ENCODE peak calls at places on chromosome X, in nine cellular contexts. W is PC-3; F is right cardiac atrium; N is CD4-positive, alpha-beta T cell; I is upper lobe of right lung; M is breast epithelium; Q is suprapubic skin; Z is left ventricle myocardium inferior; U is neural progenitor cell. C is an unnamed sample. For H3K27me3, the result is how much of the 10 kb centered on the place peaks cover.

GRCh38 chrX:17592117-17592516 is 145.2 kb upstream of the SCML1 start:
- DNase-seq in F (no peak), I (no peak), U (no peak), Z (no peak), N (no peak), W (peak), M (no peak), Q (no peak), C (no peak)

GRCh38 chrX:129925305-129926092 is 19.5 kb downstream of the UTP14A start:
- DNase-seq in M (peak), Z (peak), W (peak), U (peak), N (peak), F (peak), Q (peak), I (peak), C (peak)

GRCh38 chrX:136856527-136856926 is 24.0 kb downstream of the RBMX start:
- DNase-seq in N (no peak), I (no peak), U (no peak), Q (no peak), M (no peak), F (no peak), W (no peak), Z (no peak), C (no peak)

GRCh38 chrX:138865093-138865649 is 153.7 kb upstream of the FGF13 start:
- DNase-seq in W (no peak), F (no peak), I (no peak), N (no peak), U (no peak), M (no peak), Q (no peak), Z (no peak), C (no peak)

GRCh38 chrX:100659431-100660137 is 15.6 kb downstream of the SRPX2 start:
- DNase-seq in F (no peak), Z (no peak), I (no peak), Q (no peak), W (no peak), N (no peak), U (no peak), M (no peak), C (no peak)

GRCh38 chrX:141175786-141176185 is 1.1 kb downstream of the LDOC1 start:
- DNase-seq in F (no peak), U (no peak), W (peak), M (no peak), N (no peak), Q (no peak), I (no peak), Z (no peak), C (no peak)

GRCh38 chrX:46572295-46572936 is 1.1 kb upstream of the CHST7 start:
- DNase-seq in U (no peak), Z (no peak), W (no peak), M (no peak), I (no peak), Q (no peak), F (no peak), N (no peak), C (no peak)

GRCh38 chrX:21972046-21972445 is 31.5 kb downstream of the SMS start:
- DNase-seq in U (no peak), Q (no peak), W (no peak), I (no peak), M (no peak), F (no peak), N (no peak), Z (no peak), C (no peak)

GRCh38 chrX:41250867-41251266 is 83.1 kb upstream of the DDX3X start:
- DNase-seq in N (no peak), W (no peak), Q (no peak), M (no peak), F (no peak), Z (no peak), U (no peak), I (no peak), C (no peak)

GRCh38 chrX:259692-260355 is 21.4 kb upstream of the PLCXD1 start:
- DNase-seq in U (peak), Q (peak), I (peak), Z (no peak), W (no peak), N (no peak), M (peak), F (no peak), C (no peak)

GRCh38 chrX:118807151-118808017 is 16.2 kb upstream of the ZCCHC12 start:
- DNase-seq in F (no peak), W (peak), U (peak), Q (no peak), M (no peak), Z (peak), I (no peak), N (peak), C (no peak)

GRCh38 chrX:153592966-153593688 is 5.8 kb downstream of the CCNQ start:
- DNase-seq in U (no peak), I (no peak), W (no peak), M (no peak), Q (no peak), N (no peak), Z (peak), F (peak), C (no peak)

GRCh38 chrX:149830192-149830873 is 48.6 kb downstream of the MAGEA9 start:
- DNase-seq in F (no peak), W (no peak), I (no peak), Q (no peak), M (no peak), U (peak), N (no peak), Z (no peak), C (no peak)

GRCh38 chrX:2690856-2691542 is at the start of gene CD99:
- DNase-seq in Q (peak), F (peak), M (peak), I (peak), U (peak), N (peak), W (peak), Z (peak), C (peak)
- H3K27me3 ChIP-seq in Q (under half), F (under half), M (under half), I (under half), U (under half), N (under half), W (under half), Z (under half), C (under half)

DNA sequence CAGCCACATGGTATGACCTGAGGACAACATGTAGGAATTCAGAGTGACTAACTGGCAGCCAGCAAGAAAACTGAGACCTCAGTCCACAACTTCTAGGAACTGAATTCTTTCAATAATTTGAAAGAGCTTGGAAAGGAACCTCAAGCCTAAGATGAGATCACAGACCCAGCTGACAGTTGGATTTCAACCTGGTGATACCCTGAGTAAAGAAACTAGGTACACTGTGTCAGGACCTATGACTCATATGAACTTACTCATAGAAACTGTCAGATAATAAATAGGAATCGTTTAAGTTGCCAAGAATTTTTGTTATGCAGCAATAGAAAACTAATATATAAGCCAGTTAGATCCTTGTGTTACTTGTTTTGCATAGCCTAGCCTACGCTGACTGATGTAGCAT is 102.4 kb upstream of the DCAF12L1 start:
- DNase-seq in W (peak), Z (no peak), N (no peak), M (no peak), I (no peak), Q (no peak), U (no peak), F (no peak), C (no peak)
- H3K27ac ChIP-seq in W (no peak), Z (no peak), N (no peak), M (no peak), I (no peak), Q (no peak), U (no peak), F (no peak), C (no peak)

GRCh38 chrX:14875624-14876023 is 2.4 kb downstream of the MOSPD2 start:
- DNase-seq in I (no peak), N (no peak), M (no peak), Z (no peak), F (no peak), Q (no peak), W (no peak), U (no peak), C (no peak)
- H3K27me3 ChIP-seq in I (under half), N (under half), M (under half), Z (under half), F (under half), Q (under half), W (under half), U (under half), C (under half)

DNA sequence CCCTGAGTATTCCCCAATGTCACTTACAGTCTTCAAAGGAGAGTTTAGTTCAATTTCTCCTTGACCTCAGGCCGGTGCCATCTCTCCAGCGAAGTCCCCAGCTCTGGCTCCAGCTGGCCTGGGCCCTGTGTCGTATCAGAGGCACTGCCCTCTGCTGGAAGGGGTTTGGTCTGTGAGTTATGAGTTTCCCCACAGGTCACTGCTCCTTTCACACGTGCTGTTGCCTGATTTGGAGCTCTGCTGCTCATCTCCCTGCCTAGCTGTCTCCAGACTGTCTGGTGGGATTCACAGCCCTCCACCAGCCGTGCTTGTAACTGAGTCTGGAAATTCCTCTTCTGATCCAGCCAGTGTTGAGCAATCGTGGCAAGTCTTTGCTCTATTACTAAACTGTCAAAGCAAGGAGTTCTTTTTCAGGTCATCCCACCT is at the start of gene RAP2C:
- DNase-seq in F (peak), Q (peak), M (peak), W (peak), U (peak), I (peak), N (peak), Z (peak), C (peak)
- H3K27ac ChIP-seq in F (peak), Q (peak), M (peak), W (peak), U (no peak), I (peak), N (peak), Z (peak), C (peak)

GRCh38 chrX:133359466-133359865 is 55.8 kb downstream of the GPC4 start:
- DNase-seq in I (no peak), N (no peak), Q (no peak), M (no peak), F (no peak), U (no peak), Z (no peak), W (no peak), C (no peak)
- H3K27me3 ChIP-seq in I (under half), N (under half), Q (under half), M (half or more), F (under half), U (under half), Z (under half), W (under half), C (under half)

GRCh38 chrX:39766085-39766726 is 331.6 kb downstream of the BCOR start:
- DNase-seq in F (no peak), U (no peak), M (no peak), Q (no peak), Z (no peak), W (no peak), N (no peak), I (no peak), C (no peak)
- H3K27ac ChIP-seq in F (no peak), U (no peak), M (no peak), Q (no peak), Z (no peak), W (no peak), N (peak), I (no peak), C (peak)

GRCh38 chrX:82528525-82528924 is 979.6 kb upstream of the POU3F4 start:
- DNase-seq in N (no peak), W (no peak), Z (no peak), U (no peak), I (no peak), F (no peak), M (no peak), Q (no peak), C (no peak)
- H3K27me3 ChIP-seq in N (under half), W (under half), Z (under half), U (under half), I (under half), F (under half), M (under half), Q (under half), C (under half)

GRCh38 chrX:9746148-9746880 is 19.3 kb downstream of the GPR143 start:
- DNase-seq in Q (no peak), M (no peak), N (no peak), Z (no peak), F (no peak), I (no peak), U (peak), W (peak), C (no peak)

GRCh38 chrX:9745417-9746115 is 20.1 kb downstream of the GPR143 start:
- DNase-seq in U (no peak), I (no peak), N (no peak), Q (no peak), Z (no peak), M (no peak), W (no peak), F (no peak), C (no peak)

GRCh38 chrX:9749141-9749540 is 16.5 kb downstream of the GPR143 start:
- DNase-seq in I (no peak), Q (no peak), F (no peak), N (no peak), Z (no peak), U (no peak), M (no peak), W (no peak), C (no peak)

DNA sequence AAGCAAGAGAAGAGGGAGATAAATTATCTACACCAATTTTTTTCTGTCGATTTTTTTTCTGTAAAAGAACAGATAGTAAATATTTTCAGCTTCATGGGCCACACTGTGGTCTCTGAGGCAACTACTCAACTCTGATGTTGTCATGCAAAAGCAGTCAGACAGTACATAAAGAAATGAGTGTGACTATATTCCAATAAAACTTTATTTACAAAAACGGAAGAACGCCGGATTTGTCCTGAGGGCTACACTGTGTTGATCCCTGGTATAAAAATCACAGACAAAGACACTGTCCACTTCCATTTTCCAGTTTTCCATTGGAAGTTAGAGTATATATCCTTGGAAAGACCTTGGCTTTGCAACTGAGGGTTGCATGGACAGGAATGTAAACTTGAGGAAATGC is 18.0 kb downstream of the GPR143 start:
- DNase-seq in U (no peak), W (no peak), F (no peak), I (no peak), N (no peak), Q (no peak), Z (no peak), M (no peak), C (no peak)
- H3K27ac ChIP-seq in U (no peak), W (no peak), F (no peak), I (no peak), N (no peak), Q (no peak), Z (no peak), M (no peak), C (no peak)

DNA sequence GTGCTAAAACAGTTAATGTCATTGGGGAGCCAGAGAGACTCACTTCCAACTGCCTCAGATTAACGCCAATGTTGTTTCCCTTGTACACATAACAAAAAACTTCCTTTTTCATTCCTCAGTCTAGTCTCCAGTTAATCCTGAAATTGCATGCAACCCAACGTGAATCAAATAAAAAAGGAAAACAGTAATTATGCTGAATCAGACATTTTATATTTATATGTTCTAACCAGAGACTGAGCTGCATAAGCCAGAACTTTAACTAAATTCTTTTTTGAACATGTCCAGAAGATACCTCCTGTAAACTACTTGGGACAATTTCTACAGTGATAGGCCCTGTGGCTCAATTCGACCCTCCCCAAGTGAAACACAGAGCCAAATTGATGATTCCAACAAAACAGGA is 4.7 kb downstream of the GPC4 start:
- DNase-seq in N (no peak), M (no peak), F (no peak), Q (no peak), Z (no peak), W (no peak), I (no peak), U (no peak), C (no peak)
- H3K27me3 ChIP-seq in N (under half), M (under half), F (under half), Q (under half), Z (under half), W (under half), I (under half), U (under half), C (under half)